ENCODE peak calls at places on chromosomes 11 and 22, in four cellular contexts. M is HepG2, D is K562, I is H1. S is an unnamed sample.

GRCh38 chr11:4180441-4181183 is 86.0 kb downstream of the RRM1 start:
- DNase-seq in I (no peak), D (no peak), M (no peak), S (no peak)

GRCh38 chr11:27812341-27812740 is 112.1 kb upstream of the BDNF start:
- DNase-seq in D (no peak), I (no peak), M (no peak), S (no peak)

GRCh38 chr11:71249301-71249700 is 3.1 kb downstream of the SHANK2 start:
- DNase-seq in I (no peak), D (no peak), M (no peak), S (no peak)

GRCh38 chr22:47192651-47193437 is 430.4 kb downstream of the TBC1D22A start:
- DNase-seq in M (no peak), D (peak), I (no peak), S (no peak)

GRCh38 chr11:111324277-111324720 is 26.0 kb downstream of the POU2AF3 start:
- DNase-seq in M (no peak), D (no peak), I (no peak), S (no peak)

GRCh38 chr22:38347944-38348750 is 30.9 kb upstream of the CSNK1E start:
- DNase-seq in I (peak), D (no peak), M (no peak), S (no peak)

GRCh38 chr22:28208036-28208435 is 289.0 kb upstream of the PITPNB start:
- DNase-seq in M (no peak), I (no peak), D (no peak), S (no peak)

GRCh38 chr22:36379593-36380361 is 8.0 kb downstream of the MYH9 start:
- DNase-seq in D (no peak), I (no peak), M (no peak), S (no peak)

GRCh38 chr11:11750479-11750878 is 91.3 kb upstream of the USP47 start:
- DNase-seq in M (no peak), I (no peak), D (no peak), S (no peak)

GRCh38 chr22:43852605-43853327 is 9.5 kb downstream of the SULT4A1 start:
- DNase-seq in M (no peak), D (no peak), I (no peak), S (no peak)

GRCh38 chr22:26842103-26842502 is 184.7 kb downstream of the MIAT start:
- DNase-seq in M (no peak), I (no peak), D (no peak), S (no peak)

GRCh38 chr22:19393704-19394103 is 37.8 kb downstream of the HIRA start:
- DNase-seq in I (no peak), D (no peak), M (no peak), S (no peak)

GRCh38 chr11:67534070-67534679 is 10.9 kb upstream of the CABP2 start:
- DNase-seq in I (no peak), M (no peak), D (no peak), S (no peak)

GRCh38 chr22:20194681-20195593 is 44.1 kb upstream of the CCDC188 start:
- DNase-seq in D (no peak), M (no peak), I (no peak), S (no peak)

GRCh38 chr11:93236741-93237675 is 39.2 kb upstream of the SLC36A4 start:
- DNase-seq in M (peak), I (no peak), D (peak), S (no peak)

GRCh38 chr22:25420925-25421904 is 143.3 kb upstream of the GRK3 start:
- DNase-seq in M (no peak), D (no peak), I (peak), S (no peak)

GRCh38 chr11:94768602-94769511 is 701 bp downstream of the AMOTL1 start:
- DNase-seq in D (peak), M (no peak), I (peak), S (no peak)

GRCh38 chr11:528815-529728 is 6.3 kb downstream of the HRAS start:
- DNase-seq in D (no peak), I (peak), M (no peak), S (no peak)

GRCh38 chr11:132490976-132491375 is 1041.3 kb downstream of the OPCML start:
- DNase-seq in I (no peak), D (no peak), M (no peak), S (no peak)

GRCh38 chr11:32065865-32066264 is 25.0 kb upstream of the RCN1 start:
- DNase-seq in I (no peak), D (no peak), M (no peak), S (no peak)

GRCh38 chr11:27721505-27722116 is 21.4 kb upstream of the BDNF start:
- DNase-seq in D (no peak), I (peak), M (no peak), S (no peak)

GRCh38 chr11:69054397-69055211 is 5.9 kb downstream of the TPCN2 start:
- DNase-seq in I (no peak), D (no peak), M (no peak), S (no peak)

GRCh38 chr11:76885390-76886097 is 24.8 kb downstream of the ACER3 start:
- DNase-seq in D (no peak), M (no peak), I (no peak), S (no peak)

DNA sequence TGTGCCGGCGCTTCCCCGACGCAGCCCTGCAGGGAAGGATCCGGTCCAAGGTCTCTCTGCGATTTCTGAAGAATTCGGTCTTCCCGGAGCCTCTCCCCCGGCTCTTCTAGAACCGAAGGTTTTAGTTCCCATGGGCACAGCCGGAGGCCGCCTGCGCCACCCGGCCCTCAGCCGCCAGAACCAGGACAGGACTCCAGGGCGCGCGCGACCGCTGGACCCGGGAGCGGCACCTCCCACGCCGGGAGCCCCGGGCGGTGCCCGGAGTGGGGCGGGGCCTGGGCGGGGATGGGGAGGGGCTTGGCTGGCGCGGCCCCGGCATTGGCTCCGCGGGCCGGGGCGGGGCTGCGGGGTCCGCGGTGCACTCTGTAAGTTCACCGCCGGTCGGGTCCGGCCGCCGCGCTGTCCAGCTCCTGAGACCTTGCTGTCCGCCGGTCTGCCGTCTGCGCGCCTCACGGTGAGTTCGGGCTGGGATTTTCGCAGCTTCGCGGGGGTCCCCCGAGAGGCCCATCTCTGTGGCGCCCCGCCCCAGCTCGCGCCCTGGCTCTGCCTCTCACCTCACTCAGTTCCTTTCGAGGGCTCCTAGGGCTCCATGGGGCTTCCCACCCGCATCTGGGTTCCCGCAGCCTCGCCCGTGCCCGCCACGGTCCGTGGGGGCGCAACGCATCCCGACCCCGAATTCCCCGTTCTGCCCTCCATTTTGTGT is at the start of gene CDC42EP2:
- DNase-seq in D (peak), M (peak), I (peak), S (no peak)
- TF ChIP-seq SP1 in D (peak), M (no peak), I (no peak), S (no peak)

DNA sequence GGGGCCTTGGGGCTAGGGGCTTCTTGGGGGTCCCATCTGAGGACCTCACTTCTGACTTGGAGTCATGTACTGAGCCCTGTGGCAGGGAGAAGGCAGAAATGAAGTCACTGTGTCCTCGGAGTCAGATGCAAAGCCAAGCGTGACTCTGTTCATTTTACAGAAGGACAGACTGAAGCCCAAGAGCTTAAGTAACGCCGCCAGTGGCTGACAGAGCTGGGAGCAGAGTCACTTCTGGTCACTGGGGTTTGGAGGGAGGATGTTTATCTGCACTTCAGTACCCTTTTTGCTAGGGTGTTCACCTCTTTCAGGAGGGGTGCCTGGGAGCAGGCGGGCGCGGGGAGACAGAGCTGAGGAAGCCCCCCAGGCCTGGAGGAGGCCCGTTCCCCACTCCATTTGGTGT is 10.7 kb downstream of the CD6 start:
- DNase-seq in I (no peak), D (no peak), M (no peak), S (no peak)
- TF ChIP-seq GABPA in I (no peak), D (no peak), M (no peak), S (no peak)

GRCh38 chr11:117856252-117856651 is 20.2 kb downstream of the FXYD6 start:
- DNase-seq in M (no peak), D (no peak), I (no peak), S (no peak)

GRCh38 chr11:117856892-117857291 is 19.6 kb downstream of the FXYD6 start:
- DNase-seq in I (no peak), M (no peak), D (no peak), S (no peak)

GRCh38 chr11:117857734-117858369 is 18.6 kb downstream of the FXYD6 start:
- DNase-seq in M (no peak), D (no peak), I (no peak), S (no peak)

GRCh38 chr11:117852309-117852708 is 24.1 kb downstream of the FXYD6 start:
- DNase-seq in I (no peak), D (no peak), M (no peak), S (no peak)

GRCh38 chr11:117855452-117855851 is 21.0 kb downstream of the FXYD6 start:
- DNase-seq in M (no peak), I (no peak), D (no peak), S (no peak)
- TF ChIP-seq SRF in M (no peak), I (no peak), D (no peak), S (no peak)

GRCh38 chr22:46011627-46012181 is 34.7 kb upstream of the WNT7B start:
- DNase-seq in M (no peak), D (no peak), I (no peak), S (no peak)
- TF ChIP-seq SP1 in M (no peak), D (no peak), I (no peak), S (no peak)

DNA sequence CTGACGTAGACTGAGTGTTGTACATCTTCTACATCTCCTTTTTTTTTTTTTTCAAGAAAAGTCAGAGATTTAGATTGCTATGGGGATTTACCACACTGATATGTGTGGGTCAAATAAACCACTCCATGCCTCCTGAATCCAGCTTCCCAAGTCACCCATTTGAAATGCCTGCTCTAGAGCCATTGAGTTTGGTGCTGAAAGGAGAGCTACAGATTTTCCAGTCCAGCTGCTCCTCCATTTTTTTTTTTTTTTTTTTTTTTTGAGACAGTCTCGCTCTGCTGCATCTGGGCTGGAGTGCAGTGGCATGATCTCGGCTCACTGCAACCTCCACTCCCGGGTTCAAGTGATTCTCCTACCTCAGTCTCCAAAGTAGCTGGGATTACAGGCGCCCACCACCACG is 115.2 kb upstream of the TIMP3 start:
- DNase-seq in I (no peak), M (no peak), D (no peak), S (no peak)
- TF ChIP-seq GABPA in I (no peak), M (no peak), D (no peak), S (no peak)

GRCh38 chr22:48886604-48887393 is 940.9 kb downstream of the BRD1 start:
- DNase-seq in D (no peak), I (no peak), M (no peak), S (no peak)
- TF ChIP-seq SRF in D (no peak), I (no peak), M (no peak), S (no peak)

GRCh38 chr11:20088368-20089260 is 71.7 kb downstream of the DBX1 start:
- DNase-seq in I (no peak), D (no peak), M (no peak), S (no peak)
- TF ChIP-seq SP1 in I (no peak), D (no peak), M (no peak), S (no peak)

GRCh38 chr22:45094081-45094720 is 69.5 kb upstream of the NUP50 start:
- DNase-seq in D (no peak), M (no peak), I (no peak), S (no peak)
- TF ChIP-seq GABPA in D (no peak), M (no peak), I (no peak), S (no peak)

S was measured in GM12878.